ENCODE peak calls at places on chromosomes 6 and 20, in four cellular contexts. One of them, this sample, is unnamed.

GRCh38 chr6:87858440-87858839 is 156.4 kb upstream of the AKIRIN2 start:
- DNase-seq in esophagus muscularis mucosa: no peak
- DNase-seq in left ventricle myocardium inferior: no peak
- DNase-seq in bronchial epithelial cell: no peak
- DNase-seq in this sample: no peak

GRCh38 chr6:132797975-132798819 is at the start of gene SLC18B1:
- DNase-seq in esophagus muscularis mucosa: peak
- DNase-seq in left ventricle myocardium inferior: peak
- DNase-seq in bronchial epithelial cell: peak
- DNase-seq in this sample: peak

GRCh38 chr20:2619961-2620595 is 32.4 kb upstream of the NOP56 start:
- DNase-seq in esophagus muscularis mucosa: no peak
- DNase-seq in left ventricle myocardium inferior: no peak
- DNase-seq in bronchial epithelial cell: peak
- DNase-seq in this sample: no peak

GRCh38 chr6:92723390-92723931 is 695.9 kb downstream of the EPHA7 start:
- DNase-seq in esophagus muscularis mucosa: no peak
- DNase-seq in left ventricle myocardium inferior: no peak
- DNase-seq in bronchial epithelial cell: no peak
- DNase-seq in this sample: no peak

GRCh38 chr20:18019068-18019467 is 38.6 kb downstream of the OVOL2 start:
- DNase-seq in esophagus muscularis mucosa: no peak
- DNase-seq in left ventricle myocardium inferior: no peak
- DNase-seq in bronchial epithelial cell: peak
- DNase-seq in this sample: no peak

GRCh38 chr6:38095054-38095453 is 275.5 kb downstream of the ZFAND3 start:
- DNase-seq in esophagus muscularis mucosa: no peak
- DNase-seq in left ventricle myocardium inferior: no peak
- DNase-seq in bronchial epithelial cell: peak
- DNase-seq in this sample: peak

GRCh38 chr20:3887870-3888614 is 1.1 kb upstream of the PANK2 start:
- DNase-seq in esophagus muscularis mucosa: no peak
- DNase-seq in left ventricle myocardium inferior: no peak
- DNase-seq in bronchial epithelial cell: no peak
- DNase-seq in this sample: no peak

GRCh38 chr6:53924277-53924676 is 129.5 kb downstream of the LRRC1 start:
- DNase-seq in esophagus muscularis mucosa: no peak
- DNase-seq in left ventricle myocardium inferior: no peak
- DNase-seq in bronchial epithelial cell: no peak
- DNase-seq in this sample: no peak

GRCh38 chr6:41546866-41547798 is 951 bp downstream of the FOXP4 start:
- DNase-seq in esophagus muscularis mucosa: no peak
- DNase-seq in left ventricle myocardium inferior: peak
- DNase-seq in bronchial epithelial cell: no peak
- DNase-seq in this sample: peak

GRCh38 chr20:32241807-32242206 is 34.1 kb downstream of the POFUT1 start:
- DNase-seq in esophagus muscularis mucosa: no peak
- DNase-seq in left ventricle myocardium inferior: no peak
- DNase-seq in bronchial epithelial cell: no peak
- DNase-seq in this sample: no peak

GRCh38 chr6:70764706-70765105 is 97.0 kb downstream of the SMAP1 start:
- DNase-seq in esophagus muscularis mucosa: no peak
- DNase-seq in left ventricle myocardium inferior: no peak
- DNase-seq in bronchial epithelial cell: no peak
- DNase-seq in this sample: no peak

GRCh38 chr20:38321959-38322598 is 18.1 kb downstream of the BPI start:
- DNase-seq in esophagus muscularis mucosa: no peak
- DNase-seq in left ventricle myocardium inferior: no peak
- DNase-seq in bronchial epithelial cell: peak
- DNase-seq in this sample: peak

GRCh38 chr20:52814371-52814770 is 157.8 kb upstream of the TSHZ2 start:
- DNase-seq in esophagus muscularis mucosa: no peak
- DNase-seq in left ventricle myocardium inferior: no peak
- DNase-seq in bronchial epithelial cell: no peak
- DNase-seq in this sample: no peak

GRCh38 chr6:39746795-39747194 is 21.6 kb upstream of the KIF6 start:
- DNase-seq in esophagus muscularis mucosa: no peak
- DNase-seq in left ventricle myocardium inferior: no peak
- DNase-seq in bronchial epithelial cell: no peak
- DNase-seq in this sample: no peak

GRCh38 chr6:134882426-134883038 is 67.4 kb downstream of the ALDH8A1 start:
- DNase-seq in esophagus muscularis mucosa: no peak
- DNase-seq in left ventricle myocardium inferior: peak
- DNase-seq in bronchial epithelial cell: peak
- DNase-seq in this sample: peak

GRCh38 chr20:38604873-38605303 is 3.3 kb downstream of the ARHGAP40 start:
- DNase-seq in esophagus muscularis mucosa: no peak
- DNase-seq in left ventricle myocardium inferior: no peak
- DNase-seq in bronchial epithelial cell: peak
- DNase-seq in this sample: peak

GRCh38 chr6:57123111-57123510 is 33.1 kb downstream of the ZNF451 start:
- DNase-seq in esophagus muscularis mucosa: no peak
- DNase-seq in left ventricle myocardium inferior: no peak
- DNase-seq in bronchial epithelial cell: peak
- DNase-seq in this sample: no peak

GRCh38 chr6:162710936-162711335 is 16.6 kb downstream of the PRKN start:
- DNase-seq in esophagus muscularis mucosa: no peak
- DNase-seq in left ventricle myocardium inferior: no peak
- DNase-seq in bronchial epithelial cell: no peak
- DNase-seq in this sample: no peak

GRCh38 chr6:170286246-170286933 is 4.5 kb downstream of the DLL1 start:
- DNase-seq in esophagus muscularis mucosa: no peak
- DNase-seq in left ventricle myocardium inferior: peak
- DNase-seq in bronchial epithelial cell: no peak
- DNase-seq in this sample: no peak

GRCh38 chr6:125858427-125859320 is 67.9 kb downstream of the NCOA7 start:
- DNase-seq in esophagus muscularis mucosa: no peak
- DNase-seq in left ventricle myocardium inferior: no peak
- DNase-seq in bronchial epithelial cell: peak
- DNase-seq in this sample: peak

GRCh38 chr20:45940469-45940868 is 6.0 kb downstream of the PCIF1 start:
- DNase-seq in esophagus muscularis mucosa: no peak
- DNase-seq in left ventricle myocardium inferior: no peak
- DNase-seq in bronchial epithelial cell: no peak
- DNase-seq in this sample: no peak

GRCh38 chr6:104428201-104428600 is 431.5 kb downstream of the HACE1 start:
- DNase-seq in esophagus muscularis mucosa: no peak
- DNase-seq in left ventricle myocardium inferior: no peak
- DNase-seq in bronchial epithelial cell: no peak
- DNase-seq in this sample: no peak

GRCh38 chr6:74268821-74269600 is 573.0 kb downstream of the CD109 start:
- DNase-seq in esophagus muscularis mucosa: no peak
- DNase-seq in left ventricle myocardium inferior: no peak
- DNase-seq in bronchial epithelial cell: no peak
- DNase-seq in this sample: no peak
- H3K4me3 ChIP-seq in esophagus muscularis mucosa: no peak
- H3K4me3 ChIP-seq in left ventricle myocardium inferior: no peak
- H3K4me3 ChIP-seq in bronchial epithelial cell: no peak
- H3K4me3 ChIP-seq in this sample: no peak

GRCh38 chr6:144265061-144265357 is 20.1 kb upstream of the UTRN start:
- DNase-seq in esophagus muscularis mucosa: no peak
- DNase-seq in left ventricle myocardium inferior: no peak
- DNase-seq in bronchial epithelial cell: no peak
- DNase-seq in this sample: peak

GRCh38 chr6:144262470-144263369 is 22.4 kb upstream of the UTRN start:
- DNase-seq in esophagus muscularis mucosa: no peak
- DNase-seq in left ventricle myocardium inferior: no peak
- DNase-seq in bronchial epithelial cell: no peak
- DNase-seq in this sample: no peak

GRCh38 chr6:144263786-144264185 is 21.3 kb upstream of the UTRN start:
- DNase-seq in esophagus muscularis mucosa: no peak
- DNase-seq in left ventricle myocardium inferior: no peak
- DNase-seq in bronchial epithelial cell: no peak
- DNase-seq in this sample: no peak

GRCh38 chr6:144264270-144265060 is 20.7 kb upstream of the UTRN start:
- DNase-seq in esophagus muscularis mucosa: no peak
- DNase-seq in left ventricle myocardium inferior: no peak
- DNase-seq in bronchial epithelial cell: peak
- DNase-seq in this sample: peak

DNA sequence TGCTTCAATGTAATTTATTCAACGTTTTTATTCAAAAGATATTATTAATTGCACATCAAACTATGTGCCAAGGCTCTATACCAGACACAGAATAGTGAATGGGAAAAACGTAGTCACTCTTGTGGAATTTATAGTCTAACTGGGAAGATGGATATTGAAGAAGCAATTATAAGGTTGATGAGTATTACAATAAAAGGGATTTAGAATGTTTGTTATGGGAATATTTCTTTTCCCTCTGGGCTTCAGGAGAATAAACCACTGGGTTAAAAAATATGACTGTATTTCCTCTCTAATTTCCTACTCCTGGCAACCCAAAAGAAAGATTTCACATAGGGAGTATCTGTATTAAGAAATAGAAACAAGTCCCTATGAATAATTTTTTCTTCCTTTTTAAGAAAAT is 25.1 kb upstream of the UTRN start:
- DNase-seq in esophagus muscularis mucosa: no peak
- DNase-seq in left ventricle myocardium inferior: no peak
- DNase-seq in bronchial epithelial cell: no peak
- DNase-seq in this sample: no peak
- TF ChIP-seq CTCF in esophagus muscularis mucosa: no peak
- TF ChIP-seq CTCF in left ventricle myocardium inferior: no peak
- TF ChIP-seq CTCF in bronchial epithelial cell: no peak
- TF ChIP-seq CTCF in this sample: no peak

GRCh38 chr20:57387463-57387862 is 3.7 kb upstream of the RBM38 start:
- DNase-seq in esophagus muscularis mucosa: no peak
- DNase-seq in left ventricle myocardium inferior: no peak
- DNase-seq in bronchial epithelial cell: no peak
- DNase-seq in this sample: no peak

GRCh38 chr20:57387945-57388351 is 3.2 kb upstream of the RBM38 start:
- DNase-seq in esophagus muscularis mucosa: no peak
- DNase-seq in left ventricle myocardium inferior: no peak
- DNase-seq in bronchial epithelial cell: no peak
- DNase-seq in this sample: no peak

GRCh38 chr20:57390604-57391438 is at the start of gene RBM38:
- DNase-seq in esophagus muscularis mucosa: no peak
- DNase-seq in left ventricle myocardium inferior: peak
- DNase-seq in bronchial epithelial cell: no peak
- DNase-seq in this sample: peak

GRCh38 chr20:57389695-57390603 is 1.2 kb upstream of the RBM38 start:
- DNase-seq in esophagus muscularis mucosa: no peak
- DNase-seq in left ventricle myocardium inferior: no peak
- DNase-seq in bronchial epithelial cell: no peak
- DNase-seq in this sample: no peak

DNA sequence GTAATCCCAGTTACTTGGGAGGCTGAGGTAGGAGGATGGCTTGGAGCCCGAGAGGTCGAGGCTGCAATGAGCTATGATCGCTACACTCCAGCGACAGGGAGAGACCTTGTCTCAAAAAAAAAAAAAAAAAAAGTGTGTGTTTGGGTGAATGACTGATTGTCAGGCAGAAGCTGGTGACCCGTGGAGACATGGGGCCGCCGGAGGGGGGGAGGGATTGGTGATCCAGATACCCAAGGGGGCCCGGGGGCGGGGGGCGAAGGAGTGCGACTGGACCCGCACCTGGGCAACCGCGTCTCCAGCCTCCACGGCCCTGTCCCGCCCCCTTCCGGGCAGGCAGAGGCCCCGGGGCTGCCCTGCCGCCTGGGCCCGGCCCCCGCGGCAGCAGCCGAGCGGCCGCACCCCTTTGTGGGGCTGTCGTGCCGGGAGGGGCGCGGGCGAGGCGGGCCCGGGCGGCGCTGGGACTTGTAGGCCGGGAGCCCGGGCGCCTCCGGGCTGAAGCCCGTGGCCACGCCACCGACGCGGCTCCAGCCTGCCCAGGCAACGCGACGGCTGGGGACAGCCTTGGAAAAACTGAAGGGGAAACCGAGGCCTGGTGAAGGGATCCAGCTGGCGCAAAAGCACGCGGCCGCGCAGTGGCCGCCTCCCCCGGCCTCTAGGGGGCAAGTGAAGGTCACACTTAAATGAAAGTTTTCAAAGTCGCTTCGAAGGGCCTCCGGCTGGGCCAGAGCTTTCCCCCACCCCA is 2.1 kb upstream of the RBM38 start:
- DNase-seq in esophagus muscularis mucosa: no peak
- DNase-seq in left ventricle myocardium inferior: peak
- DNase-seq in bronchial epithelial cell: peak
- DNase-seq in this sample: peak
- H3K4me3 ChIP-seq in esophagus muscularis mucosa: peak
- H3K4me3 ChIP-seq in left ventricle myocardium inferior: peak
- H3K4me3 ChIP-seq in bronchial epithelial cell: peak
- H3K4me3 ChIP-seq in this sample: no peak

DNA sequence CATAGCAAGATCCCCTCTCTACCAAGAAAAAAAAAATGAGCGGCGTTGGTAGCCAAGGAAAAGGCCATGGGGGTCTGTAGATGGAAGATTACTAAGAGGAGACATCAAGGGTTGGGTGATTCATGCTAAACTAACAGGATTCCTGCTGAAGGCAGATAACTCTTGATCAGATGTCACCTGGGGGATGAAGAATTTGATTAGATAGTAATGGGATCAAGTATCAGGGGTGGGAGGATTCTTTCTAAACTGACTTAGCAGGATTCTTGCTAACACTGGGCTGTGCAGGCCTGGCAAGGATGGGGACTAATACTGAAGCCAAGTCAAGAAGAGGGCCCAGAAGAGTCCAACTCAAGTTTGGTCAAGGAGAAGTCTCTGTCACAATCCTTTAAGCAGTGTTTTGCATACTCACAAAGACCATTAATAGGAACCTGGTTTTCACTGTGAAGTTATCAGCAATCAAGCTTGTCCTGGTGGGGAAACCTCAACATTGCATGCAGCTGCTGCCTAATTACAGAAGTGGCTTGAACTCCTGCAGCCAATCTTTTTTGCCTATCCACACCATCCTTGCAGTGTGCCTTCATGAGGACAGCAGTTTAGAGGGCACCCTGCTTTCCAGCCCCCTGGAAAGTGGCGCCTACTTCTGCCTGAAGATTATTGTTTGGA is 61.3 kb downstream of the ANKRD6 start:
- DNase-seq in esophagus muscularis mucosa: no peak
- DNase-seq in left ventricle myocardium inferior: no peak
- DNase-seq in bronchial epithelial cell: no peak
- DNase-seq in this sample: no peak
- TF ChIP-seq CTCF in esophagus muscularis mucosa: no peak
- TF ChIP-seq CTCF in left ventricle myocardium inferior: no peak
- TF ChIP-seq CTCF in bronchial epithelial cell: no peak
- TF ChIP-seq CTCF in this sample: peak